ENCODE peak calls at places on chromosomes 13 and 19, in five cellular contexts. One of them, this sample, is unnamed. For H3K36me3, the result is how much of the 10 kb centered on the place peaks cover.

GRCh38 chr13:110268576-110269185 is 38.3 kb downstream of the COL4A1 start:
- DNase-seq in body of pancreas: no peak
- DNase-seq in mucosa of descending colon: no peak
- DNase-seq in heart right ventricle: no peak
- DNase-seq in psoas muscle: no peak
- DNase-seq in this sample: no peak

GRCh38 chr19:10379880-10380310 is 477 bp downstream of the TYK2 start:
- DNase-seq in body of pancreas: no peak
- DNase-seq in mucosa of descending colon: no peak
- DNase-seq in heart right ventricle: no peak
- DNase-seq in psoas muscle: no peak
- DNase-seq in this sample: no peak

GRCh38 chr19:35248310-35249145 is at the start of gene LSR:
- DNase-seq in body of pancreas: peak
- DNase-seq in mucosa of descending colon: peak
- DNase-seq in heart right ventricle: peak
- DNase-seq in psoas muscle: no peak
- DNase-seq in this sample: peak

GRCh38 chr19:35992902-35993765 is 1.9 kb upstream of the SDHAF1 start:
- DNase-seq in body of pancreas: no peak
- DNase-seq in mucosa of descending colon: no peak
- DNase-seq in heart right ventricle: no peak
- DNase-seq in psoas muscle: no peak
- DNase-seq in this sample: no peak

GRCh38 chr13:93230466-93230865 is 3.9 kb downstream of the GPC6 start:
- DNase-seq in body of pancreas: no peak
- DNase-seq in mucosa of descending colon: no peak
- DNase-seq in heart right ventricle: no peak
- DNase-seq in psoas muscle: no peak
- DNase-seq in this sample: no peak

GRCh38 chr19:35558400-35559280 is 4.8 kb downstream of the ATP4A start:
- DNase-seq in body of pancreas: no peak
- DNase-seq in mucosa of descending colon: no peak
- DNase-seq in heart right ventricle: no peak
- DNase-seq in psoas muscle: no peak
- DNase-seq in this sample: no peak

GRCh38 chr19:49643466-49643865 is 1.5 kb downstream of the SCAF1 start:
- DNase-seq in body of pancreas: no peak
- DNase-seq in mucosa of descending colon: no peak
- DNase-seq in heart right ventricle: no peak
- DNase-seq in psoas muscle: peak
- DNase-seq in this sample: no peak

GRCh38 chr13:32284927-32285632 is 30.1 kb downstream of the ZAR1L start:
- DNase-seq in body of pancreas: peak
- DNase-seq in mucosa of descending colon: peak
- DNase-seq in heart right ventricle: peak
- DNase-seq in psoas muscle: no peak
- DNase-seq in this sample: no peak

GRCh38 chr19:50975766-50976165 is 6.4 kb upstream of the KLK6 start:
- DNase-seq in body of pancreas: no peak
- DNase-seq in mucosa of descending colon: no peak
- DNase-seq in heart right ventricle: no peak
- DNase-seq in psoas muscle: no peak
- DNase-seq in this sample: no peak

GRCh38 chr13:73481265-73481664 is 422.5 kb downstream of the KLF5 start:
- DNase-seq in body of pancreas: no peak
- DNase-seq in mucosa of descending colon: no peak
- DNase-seq in heart right ventricle: no peak
- DNase-seq in psoas muscle: no peak
- DNase-seq in this sample: no peak

GRCh38 chr13:98577823-98578285 is 947 bp upstream of the STK24 start:
- DNase-seq in body of pancreas: peak
- DNase-seq in mucosa of descending colon: peak
- DNase-seq in heart right ventricle: no peak
- DNase-seq in psoas muscle: peak
- DNase-seq in this sample: no peak

GRCh38 chr19:5643060-5643459 is 20.2 kb downstream of the SAFB start:
- DNase-seq in body of pancreas: no peak
- DNase-seq in mucosa of descending colon: no peak
- DNase-seq in heart right ventricle: no peak
- DNase-seq in psoas muscle: no peak
- DNase-seq in this sample: no peak

GRCh38 chr19:41911889-41912731 is 16.1 kb downstream of the ERFL start:
- DNase-seq in body of pancreas: no peak
- DNase-seq in mucosa of descending colon: no peak
- DNase-seq in heart right ventricle: no peak
- DNase-seq in psoas muscle: no peak
- DNase-seq in this sample: no peak

GRCh38 chr13:112182831-112183543 is 116.0 kb downstream of the SOX1 start:
- DNase-seq in body of pancreas: no peak
- DNase-seq in mucosa of descending colon: no peak
- DNase-seq in heart right ventricle: no peak
- DNase-seq in psoas muscle: no peak
- DNase-seq in this sample: no peak

GRCh38 chr19:7628589-7629311 is 595 bp downstream of the XAB2 start:
- DNase-seq in body of pancreas: no peak
- DNase-seq in mucosa of descending colon: no peak
- DNase-seq in heart right ventricle: no peak
- DNase-seq in psoas muscle: no peak
- DNase-seq in this sample: no peak
- H3K36me3 ChIP-seq in body of pancreas: under half
- H3K36me3 ChIP-seq in mucosa of descending colon: under half
- H3K36me3 ChIP-seq in heart right ventricle: under half
- H3K36me3 ChIP-seq in psoas muscle: under half
- H3K36me3 ChIP-seq in this sample: under half

GRCh38 chr19:18197306-18197705 is 4.3 kb downstream of the MPV17L2 start:
- DNase-seq in body of pancreas: no peak
- DNase-seq in mucosa of descending colon: no peak
- DNase-seq in heart right ventricle: no peak
- DNase-seq in psoas muscle: no peak
- DNase-seq in this sample: no peak
- H3K36me3 ChIP-seq in body of pancreas: under half
- H3K36me3 ChIP-seq in mucosa of descending colon: under half
- H3K36me3 ChIP-seq in heart right ventricle: half or more
- H3K36me3 ChIP-seq in psoas muscle: under half
- H3K36me3 ChIP-seq in this sample: under half

GRCh38 chr19:1425902-1426301 is 12.3 kb upstream of the RPS15 start:
- DNase-seq in body of pancreas: no peak
- DNase-seq in mucosa of descending colon: no peak
- DNase-seq in heart right ventricle: no peak
- DNase-seq in psoas muscle: no peak
- DNase-seq in this sample: no peak

GRCh38 chr19:1427221-1427620 is 11.0 kb upstream of the RPS15 start:
- DNase-seq in body of pancreas: no peak
- DNase-seq in mucosa of descending colon: no peak
- DNase-seq in heart right ventricle: no peak
- DNase-seq in psoas muscle: no peak
- DNase-seq in this sample: no peak

GRCh38 chr19:1429750-1430149 is 8.4 kb upstream of the RPS15 start:
- DNase-seq in body of pancreas: no peak
- DNase-seq in mucosa of descending colon: peak
- DNase-seq in heart right ventricle: peak
- DNase-seq in psoas muscle: no peak
- DNase-seq in this sample: no peak

GRCh38 chr19:1430201-1430621 is 8.0 kb upstream of the RPS15 start:
- DNase-seq in body of pancreas: no peak
- DNase-seq in mucosa of descending colon: no peak
- DNase-seq in heart right ventricle: no peak
- DNase-seq in psoas muscle: no peak
- DNase-seq in this sample: no peak

GRCh38 chr19:1428738-1429391 is 9.3 kb upstream of the RPS15 start:
- DNase-seq in body of pancreas: no peak
- DNase-seq in mucosa of descending colon: no peak
- DNase-seq in heart right ventricle: no peak
- DNase-seq in psoas muscle: no peak
- DNase-seq in this sample: no peak
- H3K36me3 ChIP-seq in body of pancreas: under half
- H3K36me3 ChIP-seq in mucosa of descending colon: under half
- H3K36me3 ChIP-seq in heart right ventricle: half or more
- H3K36me3 ChIP-seq in psoas muscle: half or more
- H3K36me3 ChIP-seq in this sample: half or more

GRCh38 chr13:21164631-21165030 is 11.7 kb downstream of the SKA3 start:
- DNase-seq in body of pancreas: no peak
- DNase-seq in mucosa of descending colon: no peak
- DNase-seq in heart right ventricle: no peak
- DNase-seq in psoas muscle: no peak
- DNase-seq in this sample: no peak
- H3K36me3 ChIP-seq in body of pancreas: under half
- H3K36me3 ChIP-seq in mucosa of descending colon: under half
- H3K36me3 ChIP-seq in heart right ventricle: under half
- H3K36me3 ChIP-seq in psoas muscle: under half
- H3K36me3 ChIP-seq in this sample: under half

This sample was measured in CD4-positive, CD25-positive, alpha-beta regulatory T cell.